ENCODE peak calls at places on chromosome 11, in five cellular contexts. O is BE2C, X is mucosa of descending colon, E is AG09309, M is hepatocyte. H is an unnamed sample.

GRCh38 chr11:132943737-132944556 is 588.4 kb downstream of the OPCML start:
- DNase-seq in O (no peak), X (no peak), E (no peak), M (peak), H (peak)

GRCh38 chr11:130131957-130132850 is 27.4 kb upstream of the ST14 start:
- DNase-seq in O (peak), X (no peak), E (peak), M (peak), H (no peak)

GRCh38 chr11:69550846-69551245 is 69.4 kb downstream of the LINC01488 start:
- DNase-seq in O (no peak), X (no peak), E (no peak), M (no peak), H (no peak)

GRCh38 chr11:17403977-17404759 is 15.7 kb upstream of the KCNJ11 start:
- DNase-seq in O (no peak), X (no peak), E (peak), M (no peak), H (no peak)

GRCh38 chr11:109208116-109208515 is 213.9 kb upstream of the C11orf87 start:
- DNase-seq in O (no peak), X (no peak), E (no peak), M (no peak), H (no peak)

GRCh38 chr11:19187880-19188279 is 13.9 kb downstream of the CSRP3 start:
- DNase-seq in O (no peak), X (no peak), E (no peak), M (no peak), H (no peak)

GRCh38 chr11:128180446-128181089 is 406.8 kb downstream of the ETS1 start:
- DNase-seq in O (no peak), X (no peak), E (peak), M (no peak), H (no peak)

GRCh38 chr11:1087279-1087960 is 12.7 kb downstream of the MUC2 start:
- DNase-seq in O (no peak), X (peak), E (no peak), M (no peak), H (peak)

GRCh38 chr11:130150790-130151189 is 8.8 kb upstream of the ST14 start:
- DNase-seq in O (peak), X (no peak), E (no peak), M (no peak), H (no peak)

GRCh38 chr11:9077164-9077563 is 14.2 kb downstream of the SCUBE2 start:
- DNase-seq in O (no peak), X (no peak), E (no peak), M (no peak), H (no peak)

GRCh38 chr11:62401781-62402180 is 17.1 kb upstream of the SCGB1A1 start:
- DNase-seq in O (no peak), X (peak), E (no peak), M (no peak), H (no peak)

GRCh38 chr11:59200421-59200746 is 12.3 kb downstream of the MPEG1 start:
- DNase-seq in O (no peak), X (no peak), E (no peak), M (no peak), H (no peak)

GRCh38 chr11:100865443-100865842 is 178.4 kb downstream of the ARHGAP42 start:
- DNase-seq in O (no peak), X (no peak), E (no peak), M (no peak), H (no peak)

GRCh38 chr11:67006029-67006884 is 16.7 kb upstream of the SYT12 start:
- DNase-seq in O (peak), X (no peak), E (no peak), M (no peak), H (peak)

GRCh38 chr11:65432686-65433582 is 10.3 kb downstream of the NEAT1 start:
- DNase-seq in O (no peak), X (no peak), E (no peak), M (no peak), H (no peak)
- TF ChIP-seq CTCF in O (peak), X (no peak), E (peak), M (peak), H (no peak)

GRCh38 chr11:72336163-72336562 is 92.2 kb upstream of the PHOX2A start:
- DNase-seq in O (no peak), X (no peak), E (no peak), M (no peak), H (no peak)

GRCh38 chr11:72330131-72330727 is 86.3 kb upstream of the PHOX2A start:
- DNase-seq in O (no peak), X (no peak), E (no peak), M (no peak), H (no peak)

GRCh38 chr11:72331761-72332160 is 87.8 kb upstream of the PHOX2A start:
- DNase-seq in O (no peak), X (no peak), E (no peak), M (no peak), H (no peak)

GRCh38 chr11:72334651-72335050 is 90.7 kb upstream of the PHOX2A start:
- DNase-seq in O (peak), X (no peak), E (no peak), M (no peak), H (no peak)

DNA sequence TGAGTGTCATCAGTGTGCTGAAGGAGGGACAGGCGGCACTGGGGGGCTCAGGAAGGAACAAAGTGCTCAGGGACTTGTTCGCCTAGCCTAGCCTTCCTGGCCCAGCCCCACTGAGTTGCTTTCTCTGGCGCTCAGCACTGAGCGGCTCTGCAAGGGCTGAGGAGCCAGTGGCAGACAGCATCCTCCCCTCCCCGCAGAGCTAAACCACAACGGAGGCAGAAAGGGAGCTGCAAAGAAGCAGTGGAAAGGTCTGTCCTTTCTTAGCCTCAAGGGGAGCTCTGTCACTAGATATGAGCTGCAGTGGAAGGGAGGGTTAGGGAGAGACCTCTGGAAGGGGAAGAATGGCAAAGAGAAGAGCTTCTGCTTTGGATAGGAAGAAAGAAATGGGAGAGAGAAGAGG is 89.7 kb upstream of the PHOX2A start:
- DNase-seq in O (peak), X (no peak), E (no peak), M (peak), H (peak)
- TF ChIP-seq CTCF in O (peak), X (no peak), E (peak), M (no peak), H (no peak)

GRCh38 chr11:110772863-110773262 is 60.6 kb upstream of the ARHGAP20 start:
- DNase-seq in O (no peak), X (no peak), E (no peak), M (no peak), H (no peak)
- TF ChIP-seq CTCF in O (no peak), X (no peak), E (no peak), M (no peak), H (no peak)

DNA sequence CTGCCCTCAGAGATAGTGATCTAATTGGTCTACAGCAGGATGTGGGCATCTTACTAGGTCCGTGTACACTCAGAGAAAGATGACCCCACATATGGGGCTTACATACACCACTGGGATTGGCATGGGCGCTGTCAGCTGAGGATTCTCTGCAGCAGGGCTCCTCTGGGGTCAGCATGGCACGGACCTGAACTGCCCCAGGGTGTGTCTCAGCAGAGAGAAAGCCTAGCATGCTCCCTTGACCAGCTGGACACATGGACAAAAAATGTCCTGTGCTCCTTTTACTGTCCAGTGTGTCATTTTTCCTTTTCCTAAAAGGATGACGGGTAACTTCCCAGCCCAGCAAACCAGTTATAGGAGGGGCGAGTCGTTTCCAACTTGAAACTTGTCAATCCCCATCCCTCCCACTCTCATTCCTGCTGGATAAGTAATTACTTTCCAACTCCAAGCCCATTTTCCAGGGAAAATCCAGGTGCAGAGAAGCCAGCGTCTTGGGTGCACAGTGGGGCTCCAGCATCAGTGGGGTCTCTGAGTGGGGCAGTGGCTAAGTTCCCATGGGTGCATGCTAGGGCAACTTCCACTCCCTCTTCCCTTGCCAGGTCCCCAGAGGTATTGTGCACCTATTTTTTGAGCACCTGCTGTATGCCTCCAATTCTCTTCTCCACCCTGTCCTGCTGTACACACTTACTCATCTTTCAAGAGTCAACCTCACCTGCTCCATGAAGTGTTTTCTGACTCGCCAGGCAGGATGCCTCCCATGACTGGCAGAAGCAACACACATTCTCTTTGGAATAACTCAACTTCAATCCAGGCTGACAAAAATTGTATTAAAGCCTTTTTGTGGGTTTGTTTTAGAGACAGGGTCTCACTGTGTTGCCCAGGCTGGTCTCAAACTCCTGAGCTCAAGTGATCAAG is 5.0 kb downstream of the VSTM5 start:
- DNase-seq in O (no peak), X (no peak), E (no peak), M (no peak), H (no peak)
- TF ChIP-seq CTCF in O (no peak), X (no peak), E (no peak), M (no peak), H (no peak)

DNA sequence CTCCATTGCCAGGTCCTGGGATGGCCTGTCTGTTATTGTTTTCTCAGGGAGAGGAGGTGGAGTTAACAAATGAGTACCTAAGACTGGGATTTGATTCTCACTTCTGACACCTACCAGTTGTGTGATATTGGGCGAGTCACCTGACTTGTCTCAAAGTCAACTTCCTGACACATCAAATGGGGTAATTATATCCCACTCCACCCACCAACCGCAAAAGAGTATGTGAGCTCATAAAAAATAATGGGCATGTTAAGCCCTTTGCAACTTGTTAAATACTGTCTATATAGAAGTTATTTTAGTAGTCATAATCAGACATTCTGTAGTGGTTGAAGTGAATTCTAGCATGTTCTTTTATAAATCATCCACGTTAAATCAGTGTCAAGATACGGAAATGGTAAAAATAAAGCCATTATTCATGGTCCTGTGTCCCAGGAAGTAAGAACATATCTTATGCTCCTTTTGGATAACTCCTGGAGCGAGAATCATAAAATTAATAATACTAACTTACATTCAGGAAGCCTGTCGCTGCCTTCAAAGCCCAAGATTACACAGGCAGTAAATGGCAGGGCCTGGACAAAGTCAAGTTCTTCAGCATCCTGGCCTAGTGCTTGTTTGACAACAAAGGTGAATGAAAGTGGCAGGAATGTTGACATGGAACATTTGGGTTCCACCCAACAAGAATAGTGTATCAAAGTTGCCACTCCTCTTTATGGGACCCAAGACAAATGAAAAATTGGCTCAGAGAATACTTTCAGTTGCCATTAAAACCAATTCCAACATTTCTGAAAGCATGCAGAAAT is 54.3 kb downstream of the SYTL2 start:
- DNase-seq in O (no peak), X (no peak), E (no peak), M (no peak), H (no peak)
- TF ChIP-seq CTCF in O (no peak), X (no peak), E (no peak), M (no peak), H (no peak)

DNA sequence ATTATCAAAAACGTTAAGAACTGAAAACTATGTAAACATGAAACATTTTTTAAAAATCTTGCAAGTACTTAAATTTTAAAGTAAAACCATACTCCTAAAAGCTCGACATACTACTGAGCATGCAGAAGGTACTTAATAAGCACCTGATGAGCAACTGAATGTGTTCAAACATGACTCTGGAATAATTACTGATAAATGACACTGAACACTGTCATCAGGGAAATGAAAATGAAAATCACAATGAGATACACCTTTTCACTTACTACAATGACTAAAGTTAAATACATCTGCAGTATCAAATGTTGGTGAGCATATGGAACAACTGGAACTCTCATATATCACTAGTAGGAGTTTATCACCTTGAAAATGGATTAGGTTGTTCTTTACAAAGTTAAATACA is 65.2 kb downstream of the PICALM start:
- DNase-seq in O (no peak), X (no peak), E (no peak), M (no peak), H (no peak)
- TF ChIP-seq CTCF in O (no peak), X (no peak), E (no peak), M (no peak), H (no peak)

DNA sequence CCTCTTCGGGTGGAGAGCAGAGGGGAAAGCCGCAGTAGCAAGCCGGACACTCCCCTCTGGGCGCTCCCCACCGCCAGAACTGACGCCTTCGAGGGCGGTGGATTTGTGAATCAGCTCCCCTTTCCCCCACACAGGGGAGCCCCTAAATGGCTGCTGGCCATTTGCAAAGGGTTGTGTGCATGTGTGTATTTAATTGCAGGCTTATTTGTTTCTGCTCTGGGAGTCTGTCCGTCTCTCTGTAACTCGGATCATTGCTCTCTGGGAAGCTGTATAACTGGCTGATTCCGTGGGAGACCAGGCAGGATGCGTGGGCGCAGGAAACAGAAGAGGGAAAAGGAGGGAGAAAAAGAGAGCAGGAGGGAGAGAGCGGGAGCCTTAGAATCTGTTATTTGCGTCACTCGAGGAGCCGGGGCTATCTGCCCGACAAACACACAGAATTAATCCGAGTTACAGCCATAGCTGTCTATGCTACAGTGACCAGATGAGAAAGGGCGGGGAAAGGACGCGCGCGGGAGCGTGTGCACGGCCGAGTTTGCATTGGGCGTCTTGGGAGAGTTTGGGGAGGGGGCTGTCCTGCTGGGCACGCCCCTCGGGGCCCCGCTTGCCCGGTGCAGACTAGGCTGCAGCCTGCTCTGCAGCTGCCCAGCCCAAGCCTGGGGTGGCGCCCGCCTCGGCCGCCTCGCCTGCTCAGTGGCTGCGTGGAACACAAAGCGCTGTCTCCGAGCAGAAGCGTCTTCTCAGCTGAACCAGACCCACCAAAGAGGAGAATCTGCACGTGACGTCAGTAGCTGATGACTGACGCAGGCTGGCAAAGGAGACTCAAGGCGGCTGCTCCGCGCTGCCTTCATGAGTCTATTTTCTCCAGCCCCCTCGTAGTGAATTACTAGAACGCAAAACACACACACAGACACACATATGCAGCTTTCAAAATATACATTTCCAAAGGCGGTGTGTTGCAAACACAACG is 105.3 kb upstream of the HSD17B12 start:
- DNase-seq in O (peak), X (no peak), E (no peak), M (peak), H (peak)
- TF ChIP-seq CTCF in O (no peak), X (no peak), E (no peak), M (no peak), H (no peak)

DNA sequence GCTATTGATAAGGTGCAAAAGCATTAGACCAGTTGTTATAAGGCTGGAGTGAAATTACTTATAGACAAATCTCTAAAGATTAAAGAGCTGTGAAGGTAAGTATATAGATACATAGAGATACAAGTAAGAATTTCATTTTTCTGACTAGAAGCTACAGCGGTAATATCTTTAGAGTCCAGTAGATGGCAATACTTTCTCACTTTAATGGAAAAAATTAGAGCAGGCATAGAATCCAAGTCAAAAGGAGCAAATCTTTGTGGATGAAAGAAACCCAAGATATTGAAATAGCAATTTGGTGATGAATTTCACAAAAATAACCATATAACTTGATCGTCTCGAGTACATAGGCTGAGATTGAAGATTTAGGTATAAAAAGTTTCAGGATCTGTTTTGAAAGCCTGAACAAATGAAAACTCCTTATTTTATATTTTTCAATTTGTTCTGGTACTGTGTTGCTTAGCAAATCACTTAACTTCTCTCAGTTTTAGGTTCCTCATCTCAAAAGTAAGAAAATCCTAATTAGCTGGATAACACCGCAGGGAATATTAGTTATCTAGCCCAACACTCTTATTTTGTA is 81.9 kb downstream of the UVRAG start:
- DNase-seq in O (no peak), X (no peak), E (peak), M (peak), H (no peak)
- TF ChIP-seq CTCF in O (peak), X (peak), E (peak), M (peak), H (peak)

GRCh38 chr11:119536801-119537200 is 113.8 kb upstream of the THY1 start:
- DNase-seq in O (no peak), X (no peak), E (no peak), M (no peak), H (no peak)
- TF ChIP-seq CTCF in O (peak), X (no peak), E (no peak), M (no peak), H (peak)

DNA sequence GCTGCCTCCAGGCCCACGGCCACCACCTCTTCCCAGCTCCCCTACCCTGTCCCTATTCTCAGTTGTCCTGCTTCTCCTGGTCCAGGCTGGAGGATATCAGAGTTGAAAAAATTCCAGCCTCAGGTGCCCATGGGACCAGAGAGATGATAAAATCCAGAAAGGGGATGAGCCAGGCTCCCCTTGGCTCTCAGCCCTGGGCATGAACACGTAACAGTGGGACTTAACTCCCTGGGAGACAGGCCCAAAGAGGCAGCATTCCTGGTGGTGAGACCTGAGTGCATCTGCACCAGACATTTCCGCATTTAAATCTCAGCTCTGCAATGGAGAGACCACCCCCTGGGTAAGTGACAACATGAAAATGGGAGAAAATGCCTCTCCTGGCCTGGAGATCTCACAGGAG is 10.4 kb upstream of the SLC39A13 start:
- DNase-seq in O (peak), X (peak), E (no peak), M (no peak), H (no peak)
- TF ChIP-seq CTCF in O (no peak), X (no peak), E (no peak), M (no peak), H (no peak)